ENCODE peak calls at places on chromosomes 6 and 20, in seven cellular contexts. A is mesothelial cell of epicardium, W is GM23248, N is mesendoderm, V is AG08395, I is fibroblast of lung, K is endodermal cell. P is an unnamed sample.

GRCh38 chr6:82617648-82618047 is 254.0 kb downstream of the TPBG start:
- DNase-seq in K (no peak), I (peak), V (no peak), N (no peak), W (no peak), A (no peak), P (no peak)

GRCh38 chr6:11702039-11702795 is 76.4 kb downstream of the ADTRP start:
- DNase-seq in V (peak), A (no peak), N (no peak), K (no peak), I (peak), W (peak), P (peak)

GRCh38 chr6:125674230-125674629 is 75.2 kb upstream of the HEY2 start:
- DNase-seq in N (no peak), K (no peak), W (no peak), A (no peak), V (no peak), I (no peak), P (no peak)

GRCh38 chr20:19943021-19943659 is 74.0 kb upstream of the NAA20 start:
- DNase-seq in K (no peak), I (no peak), V (no peak), N (no peak), A (no peak), W (no peak), P (no peak)

GRCh38 chr20:49717693-49718092 is 4.0 kb upstream of the B4GALT5 start:
- DNase-seq in K (no peak), W (no peak), V (no peak), A (no peak), I (no peak), N (peak), P (no peak)

GRCh38 chr6:139029470-139030210 is 1.1 kb downstream of the ABRACL start:
- DNase-seq in I (peak), K (peak), W (peak), V (peak), A (peak), N (peak), P (peak)

GRCh38 chr6:125906158-125906998 is 50.2 kb upstream of the HINT3 start:
- DNase-seq in N (peak), I (no peak), W (peak), A (no peak), V (peak), K (peak), P (peak)

GRCh38 chr20:9235518-9235917 is 166.6 kb downstream of the PLCB4 start:
- DNase-seq in V (peak), N (no peak), W (peak), A (no peak), K (no peak), I (peak), P (peak)

GRCh38 chr6:37800904-37801669 is 18.4 kb upstream of the ZFAND3 start:
- DNase-seq in N (no peak), W (no peak), V (no peak), A (no peak), K (no peak), I (no peak), P (no peak)

GRCh38 chr20:35443003-35443402 is 5.0 kb upstream of the GDF5 start:
- DNase-seq in V (peak), K (no peak), I (peak), W (peak), N (no peak), A (no peak), P (peak)

GRCh38 chr20:53723621-53724020 is 130.0 kb upstream of the ZNF217 start:
- DNase-seq in I (no peak), K (no peak), W (no peak), V (no peak), N (no peak), A (no peak), P (no peak)

GRCh38 chr6:161200610-161201201 is 73.2 kb downstream of the AGPAT4 start:
- DNase-seq in V (no peak), I (no peak), A (no peak), N (peak), W (no peak), K (no peak), P (no peak)

GRCh38 chr6:105831321-105831720 is 254.8 kb upstream of the PRDM1 start:
- DNase-seq in I (no peak), K (no peak), N (no peak), V (no peak), W (no peak), A (no peak), P (no peak)

GRCh38 chr6:46637933-46638332 is 14.7 kb downstream of the CYP39A1 start:
- DNase-seq in V (no peak), W (no peak), A (no peak), I (no peak), N (no peak), K (no peak), P (no peak)

GRCh38 chr6:110355727-110356126 is 2.4 kb downstream of the METTL24 start:
- DNase-seq in V (no peak), K (peak), A (no peak), W (no peak), N (peak), I (no peak), P (no peak)

GRCh38 chr6:164303092-164304007 is 888.8 kb downstream of the QKI start:
- DNase-seq in V (peak), I (peak), K (no peak), A (no peak), W (peak), N (peak), P (peak)

GRCh38 chr6:151387581-151387980 is 3.8 kb downstream of the ZBTB2 start:
- DNase-seq in V (peak), N (no peak), K (no peak), W (peak), A (no peak), I (peak), P (peak)

GRCh38 chr6:151317206-151317994 is 74.0 kb downstream of the ZBTB2 start:
- DNase-seq in V (peak), W (peak), I (peak), A (no peak), K (no peak), N (peak), P (peak)

GRCh38 chr6:84074988-84075781 is 41.6 kb downstream of the MRAP2 start:
- DNase-seq in K (peak), W (peak), N (peak), V (no peak), A (peak), I (peak), P (peak)